ENCODE peak calls at places on chromosomes 5 and 9, in six cellular contexts. I is adrenal gland, Q is ovary, S is GM12865, W is PC-3, P is gastrocnemius medialis. M is an unnamed sample.

GRCh38 chr5:59600998-59601397 is 292.5 kb downstream of the PDE4D start:
- DNase-seq in I (no peak), Q (no peak), S (no peak), W (no peak), P (no peak), M (no peak)

GRCh38 chr5:170874017-170874416 is 12.2 kb downstream of the RANBP17 start:
- DNase-seq in I (no peak), Q (no peak), S (no peak), W (no peak), P (no peak), M (no peak)

GRCh38 chr5:175711031-175711430 is 53.2 kb downstream of the HRH2 start:
- DNase-seq in I (no peak), Q (no peak), S (no peak), W (no peak), P (no peak), M (no peak)

GRCh38 chr5:74082504-74082903 is 456.5 kb downstream of the ARHGEF28 start:
- DNase-seq in I (no peak), Q (no peak), S (no peak), W (no peak), P (no peak), M (no peak)

GRCh38 chr5:146126068-146126467 is 20.7 kb upstream of the PLAC8L1 start:
- DNase-seq in I (no peak), Q (no peak), S (no peak), W (no peak), P (no peak), M (no peak)

GRCh38 chr9:128634651-128635262 is 21.9 kb downstream of the DYNC2I2 start:
- DNase-seq in I (peak; percentile 15), Q (peak; percentile 44), S (no peak), W (no peak), P (no peak), M (no peak)

GRCh38 chr5:127562252-127562651 is 44.8 kb downstream of the PRRC1 start:
- DNase-seq in I (no peak), Q (no peak), S (peak; percentile 26), W (peak; percentile 19), P (no peak), M (no peak)

GRCh38 chr9:130266236-130267098 is 907 bp downstream of the HMCN2 start:
- DNase-seq in I (no peak), Q (no peak), S (no peak), W (no peak), P (no peak), M (peak; percentile 45)

GRCh38 chr9:27591093-27591492 is 17.8 kb upstream of the C9orf72 start:
- DNase-seq in I (no peak), Q (no peak), S (no peak), W (no peak), P (no peak), M (no peak)

GRCh38 chr9:82202808-82203207 is 214.2 kb downstream of the SPATA31D1 start:
- DNase-seq in I (no peak), Q (no peak), S (no peak), W (peak; percentile 64), P (no peak), M (peak; percentile 93)

GRCh38 chr5:149956685-149957084 is 3.9 kb upstream of the SLC26A2 start:
- DNase-seq in I (no peak), Q (no peak), S (no peak), W (peak; percentile 74), P (no peak), M (no peak)

GRCh38 chr5:33601881-33602280 is 161.1 kb downstream of the TARS1 start:
- DNase-seq in I (no peak), Q (no peak), S (no peak), W (no peak), P (no peak), M (peak; percentile 53)

GRCh38 chr9:89786650-89787049 is 181.8 kb downstream of the GADD45G start:
- DNase-seq in I (peak; percentile 32), Q (no peak), S (no peak), W (no peak), P (peak; percentile 26), M (no peak)

GRCh38 chr9:113485761-113486115 is 22.2 kb downstream of the RGS3 start:
- DNase-seq in I (no peak), Q (no peak), S (no peak), W (no peak), P (no peak), M (no peak)

GRCh38 chr9:2155966-2156365 is 140.8 kb downstream of the SMARCA2 start:
- DNase-seq in I (no peak), Q (no peak), S (peak; percentile 38), W (no peak), P (no peak), M (peak; percentile 67)

GRCh38 chr9:2157277-2158105 is 142.3 kb downstream of the SMARCA2 start:
- DNase-seq in I (peak; percentile 64), Q (peak; percentile 58), S (peak; percentile 71), W (peak; percentile 49), P (peak; percentile 71), M (peak; percentile 84)

GRCh38 chr9:2158111-2158610 is 143.0 kb downstream of the SMARCA2 start:
- DNase-seq in I (peak; percentile 68), Q (peak; percentile 62), S (peak; percentile 73), W (peak; percentile 56), P (peak; percentile 35), M (peak; percentile 71)

GRCh38 chr9:2159521-2160417 is 144.6 kb downstream of the SMARCA2 start:
- DNase-seq in I (peak; percentile 11), Q (no peak), S (no peak), W (peak; percentile 20), P (no peak), M (peak; percentile 27)

DNA sequence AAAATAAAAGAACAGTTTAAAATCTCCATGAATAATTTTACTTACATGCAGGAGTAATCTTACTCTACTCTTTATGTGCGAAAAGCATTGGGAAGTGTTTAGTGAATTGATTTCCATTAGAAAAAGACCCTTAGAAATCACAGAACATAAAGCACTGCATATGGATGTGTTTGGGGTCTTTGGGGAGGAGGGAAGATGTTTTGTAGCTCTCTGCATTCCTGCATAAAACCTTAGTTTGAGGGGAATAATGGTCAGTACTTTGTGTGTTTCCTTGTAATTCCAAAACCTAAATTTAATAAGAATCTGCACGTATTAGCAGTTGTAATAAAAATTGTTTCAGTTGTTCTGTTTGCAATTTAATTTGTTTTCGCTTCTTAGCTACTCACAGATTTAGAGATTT is 143.6 kb downstream of the SMARCA2 start:
- DNase-seq in I (no peak), Q (no peak), S (no peak), W (no peak), P (no peak), M (no peak)
- H3K4me3 ChIP-seq in I (peak overlapping the region; percentile 10), Q (peak overlapping the region; percentile 36), S (peak overlapping the region; percentile 59), W (peak overlapping the region; percentile 78), P (peak overlapping the region; percentile 63), M (peak overlapping the region; percentile 57)

DNA sequence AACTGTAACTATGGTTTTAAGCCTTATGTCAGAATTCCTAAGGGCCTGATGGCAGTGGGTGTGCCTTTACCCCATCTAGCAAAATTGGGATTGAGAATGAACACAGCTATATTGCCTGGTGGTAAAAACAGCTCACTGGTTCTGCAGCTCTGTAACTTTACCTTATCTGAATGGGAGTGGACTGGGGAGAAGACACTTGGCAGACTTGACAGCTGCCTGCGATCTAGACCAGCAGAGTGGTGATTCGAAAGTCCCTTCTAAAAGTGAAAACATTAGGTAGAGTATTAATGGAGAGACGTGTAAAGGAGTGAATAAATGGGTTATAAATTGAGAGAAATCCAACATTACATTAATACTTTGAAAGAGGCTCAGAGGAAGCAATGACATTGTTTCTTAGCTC is 289.1 kb upstream of the EDIL3 start:
- DNase-seq in I (no peak), Q (no peak), S (no peak), W (no peak), P (no peak), M (no peak)
- H3K4me3 ChIP-seq in I (no peak overlapping the region), Q (no peak overlapping the region), S (no peak overlapping the region), W (no peak overlapping the region), P (no peak overlapping the region), M (no peak overlapping the region)

GRCh38 chr5:96931605-96932004 is 4.3 kb upstream of the LNPEP start:
- DNase-seq in I (no peak), Q (no peak), S (peak; percentile 82), W (no peak), P (no peak), M (no peak)

GRCh38 chr5:96933764-96934163 is 2.1 kb upstream of the LNPEP start:
- DNase-seq in I (no peak), Q (no peak), S (peak; percentile 39), W (no peak), P (no peak), M (no peak)

GRCh38 chr5:96930589-96930988 is 5.3 kb upstream of the LNPEP start:
- DNase-seq in I (no peak), Q (no peak), S (no peak), W (no peak), P (no peak), M (no peak)

GRCh38 chr5:96930058-96930457 is 5.8 kb upstream of the LNPEP start:
- DNase-seq in I (no peak), Q (no peak), S (no peak), W (no peak), P (no peak), M (no peak)

GRCh38 chr5:96932026-96932425 is 3.9 kb upstream of the LNPEP start:
- DNase-seq in I (no peak), Q (no peak), S (peak; percentile 59), W (no peak), P (no peak), M (no peak)
- H3K4me3 ChIP-seq in I (no peak overlapping the region), Q (no peak overlapping the region), S (peak overlapping the region; percentile 85), W (no peak overlapping the region), P (no peak overlapping the region), M (no peak overlapping the region)

DNA sequence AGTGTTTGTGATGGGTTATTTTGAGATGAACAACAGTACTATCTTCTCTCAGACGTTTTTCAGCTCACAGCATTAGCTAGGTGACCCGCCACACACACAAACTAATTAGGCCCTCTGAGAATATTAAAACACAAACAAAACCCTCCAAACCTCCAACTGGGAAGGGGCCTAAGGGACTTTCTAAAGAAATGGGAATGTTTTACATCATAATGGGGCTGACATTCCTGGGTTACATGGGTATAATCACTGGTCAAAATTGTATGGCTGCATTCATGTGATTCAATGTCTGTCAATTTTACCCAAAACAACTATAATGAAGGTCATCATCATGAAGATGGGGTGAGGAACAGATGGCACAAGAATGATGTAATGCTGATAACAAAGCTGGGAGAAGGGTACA is 59.6 kb downstream of the SPTLC1 start:
- DNase-seq in I (no peak), Q (no peak), S (no peak), W (no peak), P (no peak), M (no peak)
- H3K4me3 ChIP-seq in I (no peak overlapping the region), Q (no peak overlapping the region), S (no peak overlapping the region), W (no peak overlapping the region), P (no peak overlapping the region), M (no peak overlapping the region)

DNA sequence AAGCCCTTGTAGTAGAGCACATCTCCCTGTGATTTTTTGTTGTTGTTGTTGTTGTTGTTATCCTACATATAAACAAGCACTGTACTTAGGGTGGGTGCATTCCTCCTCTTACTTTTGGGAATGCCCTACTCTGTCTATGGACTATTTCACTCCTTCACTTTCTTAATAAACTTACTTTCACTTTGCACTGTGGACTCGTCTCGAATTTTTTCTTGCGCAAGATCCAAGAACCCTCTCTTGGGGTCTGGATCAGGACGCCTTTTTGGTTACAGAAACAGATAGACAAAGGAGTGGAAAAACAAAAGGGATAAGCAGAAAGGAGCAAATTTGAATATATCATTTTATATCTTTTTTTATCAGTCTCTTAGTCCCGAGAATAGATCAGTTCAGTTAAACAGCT is 14.4 kb upstream of the PAIP1 start:
- DNase-seq in I (no peak), Q (no peak), S (no peak), W (no peak), P (no peak), M (no peak)
- H3K4me3 ChIP-seq in I (no peak overlapping the region), Q (peak overlapping the region; percentile 22), S (no peak overlapping the region), W (no peak overlapping the region), P (peak overlapping the region; percentile 8), M (no peak overlapping the region)

GRCh38 chr5:113817683-113818082 is 304.2 kb downstream of the YTHDC2 start:
- DNase-seq in I (no peak), Q (no peak), S (no peak), W (no peak), P (no peak), M (no peak)
- H3K4me3 ChIP-seq in I (no peak overlapping the region), Q (no peak overlapping the region), S (no peak overlapping the region), W (no peak overlapping the region), P (no peak overlapping the region), M (no peak overlapping the region)